ENCODE peak calls at places on chromosome 15, in seven cellular contexts. E is A549, Q is psoas muscle, S is PC-9, C is fibroblast of lung, D is kidney, W is gastrocnemius medialis. T is an unnamed sample. For H3K9me3, the result is how much of the 10 kb centered on the place peaks cover.

GRCh38 chr15:43529141-43529540 is 11.7 kb downstream of the MAP1A start:
- DNase-seq in E (no peak), Q (no peak), S (no peak), C (no peak), D (no peak), W (no peak), T (no peak)

GRCh38 chr15:52789601-52790165 is 453 bp downstream of the ONECUT1 start:
- DNase-seq in E (peak), Q (no peak), S (no peak), C (no peak), D (peak), W (no peak), T (no peak)

GRCh38 chr15:45023659-45024320 is 795 bp downstream of the SORD start:
- DNase-seq in E (peak), Q (no peak), S (peak), C (peak), D (no peak), W (no peak), T (no peak)

GRCh38 chr15:81297147-81297572 is 26.8 kb downstream of the STARD5 start:
- DNase-seq in E (peak), Q (no peak), S (peak), C (no peak), D (no peak), W (no peak), T (no peak)

GRCh38 chr15:74783072-74783807 is 1.4 kb downstream of the CSK start:
- DNase-seq in E (no peak), Q (no peak), S (no peak), C (peak), D (no peak), W (no peak), T (no peak)

GRCh38 chr15:31271706-31272557 is 54.7 kb upstream of the KLF13 start:
- DNase-seq in E (no peak), Q (no peak), S (no peak), C (no peak), D (peak), W (no peak), T (no peak)

GRCh38 chr15:100026041-100026440 is 292.8 kb upstream of the LYSMD4 start:
- DNase-seq in E (no peak), Q (no peak), S (no peak), C (no peak), D (no peak), W (no peak), T (no peak)

GRCh38 chr15:36879568-36880225 is 220.7 kb downstream of the MEIS2 start:
- DNase-seq in E (no peak), Q (no peak), S (no peak), C (no peak), D (no peak), W (no peak), T (no peak)

GRCh38 chr15:67824900-67825879 is at the start of gene SKOR1:
- DNase-seq in E (peak), Q (no peak), S (no peak), C (peak), D (peak), W (no peak), T (no peak)

GRCh38 chr15:58440922-58441321 is 9.1 kb downstream of the LIPC start:
- DNase-seq in E (peak), Q (no peak), S (peak), C (no peak), D (peak), W (no peak), T (peak)

GRCh38 chr15:25501828-25502446 is 63.1 kb upstream of the UBE3A start:
- DNase-seq in E (peak), Q (no peak), S (no peak), C (peak), D (no peak), W (no peak), T (peak)

GRCh38 chr15:92614791-92615785 is 40.5 kb downstream of the FAM174B start:
- DNase-seq in E (no peak), Q (no peak), S (no peak), C (no peak), D (no peak), W (peak), T (no peak)

GRCh38 chr15:52247032-52247431 is 48.6 kb downstream of the MYO5C start:
- DNase-seq in E (no peak), Q (no peak), S (no peak), C (peak), D (no peak), W (no peak), T (no peak)

GRCh38 chr15:59115047-59115446 is 10.1 kb downstream of the CCNB2 start:
- DNase-seq in E (no peak), Q (no peak), S (no peak), C (no peak), D (no peak), W (no peak), T (no peak)

GRCh38 chr15:40906947-40907802 is 12.9 kb downstream of the VPS18 start:
- DNase-seq in E (no peak), Q (peak), S (no peak), C (no peak), D (peak), W (peak), T (no peak)

DNA sequence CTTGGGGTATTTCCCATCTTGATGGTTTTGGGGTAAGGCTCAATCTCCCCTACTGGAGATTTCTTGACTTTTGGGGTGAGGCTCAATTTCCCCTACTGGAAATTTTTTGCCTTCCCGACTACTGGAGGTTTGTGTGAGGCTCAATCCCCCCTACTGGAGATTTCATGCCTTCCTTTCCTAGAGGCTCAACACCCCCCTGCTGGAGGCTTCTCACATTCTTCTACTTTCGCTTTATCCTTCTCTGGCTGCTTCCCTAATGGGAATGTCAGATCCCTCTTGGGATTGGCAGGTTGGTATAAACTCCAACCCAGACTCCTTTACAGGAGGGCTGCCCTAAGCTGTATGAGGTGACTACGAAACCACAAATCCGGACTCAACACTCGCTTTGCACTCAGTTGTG is 49.2 kb downstream of the KATNBL1 start:
- DNase-seq in E (no peak), Q (no peak), S (no peak), C (no peak), D (no peak), W (no peak), T (no peak)
- TF ChIP-seq CTCF in E (no peak), Q (no peak), S (no peak), C (no peak), D (no peak), W (no peak), T (no peak)

GRCh38 chr15:95407534-95407933 is 923.0 kb upstream of the NR2F2 start:
- DNase-seq in E (no peak), Q (no peak), S (no peak), C (no peak), D (no peak), W (no peak), T (no peak)

GRCh38 chr15:95416576-95416975 is 913.9 kb upstream of the NR2F2 start:
- DNase-seq in E (no peak), Q (no peak), S (no peak), C (no peak), D (no peak), W (no peak), T (no peak)

GRCh38 chr15:95409924-95410323 is 920.6 kb upstream of the NR2F2 start:
- DNase-seq in E (no peak), Q (no peak), S (no peak), C (peak), D (no peak), W (no peak), T (no peak)

GRCh38 chr15:95405447-95405846 is 925.1 kb upstream of the NR2F2 start:
- DNase-seq in E (no peak), Q (no peak), S (no peak), C (peak), D (no peak), W (no peak), T (no peak)

DNA sequence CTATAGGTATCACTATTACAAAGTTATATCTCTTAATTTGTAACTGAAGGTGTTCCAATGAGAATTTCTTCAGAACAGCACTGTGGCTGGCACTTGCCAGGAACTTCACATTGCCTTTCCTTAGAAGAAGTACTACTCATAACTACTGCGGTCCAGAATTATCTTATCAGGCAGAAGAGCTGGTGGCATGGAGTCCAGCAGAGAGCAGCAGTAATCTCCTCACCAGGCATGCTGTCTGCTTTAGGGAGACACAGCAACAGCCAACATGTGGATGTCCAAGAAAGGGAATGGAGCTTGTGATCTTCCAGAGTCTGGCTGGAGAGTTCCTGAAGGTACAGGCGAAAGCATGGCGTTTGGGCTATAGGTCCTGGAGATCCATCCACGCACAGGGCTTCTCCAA is 919.7 kb upstream of the NR2F2 start:
- DNase-seq in E (no peak), Q (no peak), S (no peak), C (no peak), D (no peak), W (no peak), T (no peak)
- H3K9me3 ChIP-seq in E (under half), Q (under half), S (under half), C (under half), D (under half), W (under half), T (under half)

GRCh38 chr15:79198461-79198860 is 84.1 kb upstream of the ANKRD34C start:
- DNase-seq in E (no peak), Q (no peak), S (no peak), C (no peak), D (no peak), W (no peak), T (no peak)

GRCh38 chr15:79195802-79196201 is 86.7 kb upstream of the ANKRD34C start:
- DNase-seq in E (no peak), Q (no peak), S (no peak), C (no peak), D (no peak), W (no peak), T (no peak)

GRCh38 chr15:79195239-79195638 is 87.3 kb upstream of the ANKRD34C start:
- DNase-seq in E (no peak), Q (no peak), S (no peak), C (no peak), D (no peak), W (no peak), T (no peak)

GRCh38 chr15:79194386-79194785 is 88.1 kb upstream of the ANKRD34C start:
- DNase-seq in E (no peak), Q (no peak), S (no peak), C (no peak), D (no peak), W (no peak), T (no peak)

DNA sequence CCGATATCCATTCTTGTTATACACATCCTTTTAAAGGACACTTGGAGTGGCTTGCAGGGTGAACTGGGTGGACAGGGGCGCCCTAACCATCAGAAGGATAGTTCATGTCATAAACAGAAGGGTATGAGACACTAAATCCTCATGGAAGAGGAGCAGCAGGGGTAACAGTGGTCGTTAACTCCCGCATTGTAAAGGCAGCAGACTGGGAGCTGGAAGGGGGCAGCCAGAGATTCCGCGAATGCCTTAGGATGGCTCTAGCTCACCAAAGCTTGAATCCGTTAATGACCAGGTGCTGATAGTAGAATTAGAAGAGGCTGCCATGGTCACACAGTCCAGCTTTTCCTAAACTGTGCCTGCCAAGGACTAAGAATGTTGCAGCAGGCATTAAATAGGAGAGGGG is 85.2 kb upstream of the ANKRD34C start:
- DNase-seq in E (no peak), Q (no peak), S (no peak), C (no peak), D (no peak), W (no peak), T (no peak)
- H3K4me3 ChIP-seq in E (no peak), Q (no peak), S (no peak), C (no peak), D (no peak), W (no peak), T (no peak)

DNA sequence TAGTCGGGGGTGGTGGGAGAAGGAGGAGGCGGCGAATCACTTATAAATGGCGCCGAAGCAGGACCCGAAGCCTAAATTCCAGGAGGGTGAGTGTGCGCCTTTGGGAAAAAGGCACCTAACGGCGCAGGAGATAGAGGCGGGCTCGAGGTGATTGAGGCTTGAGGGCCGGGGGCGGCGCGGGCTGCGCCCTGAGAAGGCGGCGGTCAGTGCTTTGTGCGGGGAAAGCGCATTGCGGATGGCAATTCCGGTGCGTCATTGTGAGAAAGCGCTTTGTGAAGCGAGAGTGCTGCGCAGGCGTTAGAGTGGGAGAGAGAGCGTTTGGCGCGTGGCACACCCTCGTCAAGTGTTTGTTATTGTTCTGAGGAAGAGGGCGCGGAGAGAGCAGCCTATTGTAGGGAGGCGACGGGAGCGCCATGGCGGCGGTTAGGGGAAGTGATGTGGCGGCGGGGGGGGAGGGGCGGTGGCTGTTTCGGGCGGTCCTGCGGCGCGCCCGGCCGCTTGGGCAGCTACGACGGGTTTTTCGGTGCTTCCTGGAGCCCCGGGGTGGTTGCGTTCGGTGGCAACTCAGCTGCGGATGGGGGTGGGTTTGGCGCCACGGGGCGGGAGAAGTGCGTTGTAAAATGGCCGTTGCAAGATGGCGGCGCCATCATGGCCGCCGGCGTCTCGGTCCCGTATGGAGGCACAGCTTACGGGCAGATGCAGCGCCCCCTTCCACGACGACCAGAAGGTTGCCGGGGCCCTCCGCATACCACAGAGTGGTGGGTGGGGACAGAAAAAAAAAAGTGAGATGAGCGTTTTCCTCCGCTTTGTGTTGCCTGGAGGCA is 494 bp downstream of the MORF4L1 start:
- DNase-seq in E (peak), Q (peak), S (peak), C (peak), D (peak), W (peak), T (peak)
- TF ChIP-seq CTCF in E (peak), Q (peak), S (peak), C (peak), D (peak), W (peak), T (peak)

DNA sequence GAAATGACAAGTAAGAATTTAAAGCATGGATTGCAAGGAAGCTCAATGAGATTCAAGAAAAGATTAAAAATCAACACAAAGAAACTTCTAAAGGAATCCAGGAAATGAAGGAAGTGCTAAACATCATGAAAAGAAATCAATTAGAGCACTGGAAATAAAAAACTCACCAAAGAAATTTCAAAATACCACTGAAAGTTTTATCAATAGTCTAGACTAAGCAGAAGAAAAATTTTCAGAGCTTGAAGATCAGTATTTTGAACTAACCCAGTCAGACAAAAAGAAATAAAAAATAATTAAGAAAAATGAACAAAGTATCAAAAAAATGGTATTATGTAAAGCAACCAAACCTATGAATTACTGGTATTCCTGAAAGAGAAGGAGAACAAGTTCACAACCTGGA is 60.6 kb downstream of the FAM227B start:
- DNase-seq in E (no peak), Q (no peak), S (no peak), C (no peak), D (no peak), W (no peak), T (no peak)
- H3K9me3 ChIP-seq in E (under half), Q (under half), S (under half), C (under half), D (under half), W (under half), T (under half)

GRCh38 chr15:64462492-64462891 is 2.1 kb downstream of the ZNF609 start:
- DNase-seq in E (no peak), Q (no peak), S (no peak), C (no peak), D (no peak), W (no peak), T (no peak)
- H3K4me3 ChIP-seq in E (no peak), Q (no peak), S (no peak), C (no peak), D (no peak), W (no peak), T (no peak)

GRCh38 chr15:94287794-94288246 is 56.5 kb downstream of the MCTP2 start:
- DNase-seq in E (no peak), Q (no peak), S (no peak), C (no peak), D (no peak), W (no peak), T (no peak)
- TF ChIP-seq CTCF in E (no peak), Q (no peak), S (no peak), C (no peak), D (no peak), W (no peak), T (no peak)